ENCODE peak calls at places on chromosomes 11 and 22, in seven cellular contexts. A, I, S, U, W, M and D are unnamed samples.

GRCh38 chr11:6249822-6250555 is 9.6 kb upstream of the CCKBR start:
- DNase-seq in W (peak), M (peak), A (peak), U (peak), S (no peak), I (peak), D (peak)

GRCh38 chr22:50710221-50710620 is 27.8 kb upstream of the ACR start:
- DNase-seq in M (no peak), W (no peak), I (no peak), U (no peak), S (no peak), A (no peak), D (peak)

GRCh38 chr11:46675288-46675851 is 25.0 kb downstream of the ARHGAP1 start:
- DNase-seq in U (no peak), M (peak), A (peak), W (peak), I (peak), S (no peak), D (peak)

GRCh38 chr11:66717925-66718319 is 11.1 kb downstream of the SPTBN2 start:
- DNase-seq in M (peak), S (no peak), I (no peak), U (no peak), W (no peak), A (no peak), D (no peak)

GRCh38 chr22:26377170-26377825 is 51.8 kb upstream of the ASPHD2 start:
- DNase-seq in I (no peak), A (no peak), M (no peak), S (no peak), W (no peak), U (no peak), D (no peak)

GRCh38 chr11:2996976-2997375 is 4.8 kb upstream of the NAP1L4 start:
- DNase-seq in S (no peak), M (no peak), A (no peak), U (no peak), W (no peak), I (no peak), D (no peak)

GRCh38 chr11:120563698-120564572 is 52.4 kb downstream of the GRIK4 start:
- DNase-seq in W (no peak), I (peak), S (peak), M (no peak), A (no peak), U (peak), D (peak)

GRCh38 chr11:13030857-13031256 is 21.7 kb downstream of the RASSF10 start:
- DNase-seq in U (peak), S (no peak), W (peak), M (peak), A (peak), I (no peak), D (peak)

GRCh38 chr11:119787074-119787461 is 58.1 kb upstream of the NECTIN1 start:
- DNase-seq in A (no peak), M (no peak), S (no peak), I (no peak), U (no peak), W (no peak), D (no peak)

GRCh38 chr11:114782650-114783310 is 104.5 kb downstream of the NXPE2 start:
- DNase-seq in U (no peak), I (no peak), W (no peak), M (no peak), A (no peak), S (no peak), D (no peak)

GRCh38 chr11:72848846-72849466 is 34.7 kb downstream of the ATG16L2 start:
- DNase-seq in S (no peak), U (peak), I (peak), W (no peak), A (peak), M (no peak), D (no peak)

GRCh38 chr11:115522302-115522701 is 18.1 kb upstream of the CADM1 start:
- DNase-seq in I (no peak), M (no peak), A (no peak), S (no peak), W (no peak), U (no peak), D (no peak)

GRCh38 chr11:44340656-44341055 is 30.7 kb upstream of the ALX4 start:
- DNase-seq in A (no peak), W (no peak), I (no peak), S (no peak), M (no peak), U (no peak), D (no peak)

GRCh38 chr11:133038850-133039249 is 493.5 kb downstream of the OPCML start:
- DNase-seq in A (no peak), U (no peak), M (no peak), W (no peak), S (no peak), I (no peak), D (no peak)

GRCh38 chr22:19530751-19531150 is 6.5 kb upstream of the CLDN5 start:
- DNase-seq in M (no peak), S (no peak), W (no peak), I (no peak), A (no peak), U (no peak), D (no peak)

GRCh38 chr11:59174664-59175033 is 2.7 kb downstream of the DTX4 start:
- DNase-seq in U (no peak), M (no peak), W (peak), S (no peak), I (no peak), A (peak), D (no peak)

GRCh38 chr22:42883970-42884369 is 26.9 kb upstream of the ARFGAP3 start:
- DNase-seq in I (no peak), U (no peak), A (no peak), W (no peak), M (no peak), S (no peak), D (no peak)

GRCh38 chr11:75431533-75432525 is 1.2 kb downstream of the KLHL35 start:
- DNase-seq in A (no peak), W (no peak), I (no peak), S (no peak), U (no peak), M (peak), D (no peak)

GRCh38 chr11:117189191-117189940 is 9.8 kb upstream of the TAGLN start:
- DNase-seq in U (no peak), S (no peak), A (no peak), W (no peak), M (peak), I (no peak), D (no peak)

GRCh38 chr11:116719102-116719501 is 53.7 kb downstream of the BUD13 start:
- DNase-seq in U (no peak), I (no peak), W (no peak), A (no peak), S (no peak), M (no peak), D (no peak)

GRCh38 chr22:35930933-35931332 is 97.7 kb downstream of the RBFOX2 start:
- DNase-seq in S (no peak), A (peak), I (peak), M (peak), U (peak), W (no peak), D (no peak)

GRCh38 chr11:128400382-128401203 is 186.8 kb downstream of the ETS1 start:
- DNase-seq in U (no peak), I (peak), A (no peak), S (no peak), M (no peak), W (no peak), D (no peak)

GRCh38 chr11:31910950-31911576 is 99.9 kb upstream of the PAX6 start:
- DNase-seq in U (no peak), W (no peak), I (no peak), M (no peak), A (no peak), S (no peak), D (no peak)

GRCh38 chr11:31919175-31919574 is 108.1 kb upstream of the PAX6 start:
- DNase-seq in W (no peak), S (no peak), I (no peak), U (no peak), M (no peak), A (no peak), D (no peak)

GRCh38 chr11:31913985-31914384 is 102.9 kb upstream of the PAX6 start:
- DNase-seq in M (no peak), S (no peak), I (no peak), W (no peak), U (no peak), A (no peak), D (no peak)

GRCh38 chr11:31912808-31913207 is 101.7 kb upstream of the PAX6 start:
- DNase-seq in M (no peak), A (no peak), W (no peak), I (peak), U (no peak), S (no peak), D (no peak)

GRCh38 chr11:31915867-31916266 is 104.7 kb upstream of the PAX6 start:
- DNase-seq in M (no peak), W (no peak), A (no peak), S (no peak), U (no peak), I (no peak), D (no peak)
- TF ChIP-seq CTCF in M (no peak), W (no peak), A (no peak), S (no peak), U (no peak), I (no peak), D (no peak)

GRCh38 chr11:111421251-111421650 is 42.2 kb upstream of the POU2AF1 start:
- DNase-seq in S (no peak), A (no peak), M (no peak), W (no peak), I (no peak), U (no peak), D (no peak)

GRCh38 chr11:111426615-111427014 is 47.5 kb upstream of the POU2AF1 start:
- DNase-seq in A (peak), I (no peak), S (no peak), M (no peak), U (no peak), W (no peak), D (no peak)

GRCh38 chr11:111419641-111420327 is 40.7 kb upstream of the POU2AF1 start:
- DNase-seq in A (peak), I (no peak), W (no peak), M (peak), S (no peak), U (no peak), D (no peak)

GRCh38 chr11:111422494-111423249 is 43.6 kb upstream of the POU2AF1 start:
- DNase-seq in U (peak), W (peak), I (peak), S (peak), A (peak), M (peak), D (peak)

GRCh38 chr11:111423250-111423615 is 44.2 kb upstream of the POU2AF1 start:
- DNase-seq in S (no peak), M (no peak), A (no peak), U (no peak), W (no peak), I (no peak), D (no peak)
- TF ChIP-seq CTCF in S (no peak), M (no peak), A (no peak), U (no peak), W (no peak), I (no peak), D (no peak)

DNA sequence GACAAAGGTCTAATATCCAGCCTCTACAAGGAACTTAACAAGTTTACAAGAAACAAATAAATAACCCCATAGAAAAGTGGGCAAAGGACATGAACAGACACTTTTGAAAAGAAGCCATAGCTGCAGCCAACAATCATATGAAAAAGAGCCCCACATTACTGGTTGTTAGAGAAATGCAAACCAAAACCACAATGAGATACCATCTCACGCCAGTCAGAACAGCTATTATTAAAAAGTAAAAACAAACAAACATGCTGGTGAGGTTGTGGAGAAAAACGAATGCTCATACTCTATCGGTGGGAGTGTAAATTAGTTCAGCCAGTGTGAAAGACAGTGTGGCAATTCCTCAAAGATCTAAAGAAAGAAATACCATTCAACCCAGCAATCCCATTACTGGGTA is 5.6 kb upstream of the SLC22A25 start:
- DNase-seq in A (no peak), S (no peak), I (no peak), U (no peak), W (no peak), M (no peak), D (no peak)
- TF ChIP-seq CTCF in A (no peak), S (no peak), I (no peak), U (no peak), W (no peak), M (no peak), D (no peak)

DNA sequence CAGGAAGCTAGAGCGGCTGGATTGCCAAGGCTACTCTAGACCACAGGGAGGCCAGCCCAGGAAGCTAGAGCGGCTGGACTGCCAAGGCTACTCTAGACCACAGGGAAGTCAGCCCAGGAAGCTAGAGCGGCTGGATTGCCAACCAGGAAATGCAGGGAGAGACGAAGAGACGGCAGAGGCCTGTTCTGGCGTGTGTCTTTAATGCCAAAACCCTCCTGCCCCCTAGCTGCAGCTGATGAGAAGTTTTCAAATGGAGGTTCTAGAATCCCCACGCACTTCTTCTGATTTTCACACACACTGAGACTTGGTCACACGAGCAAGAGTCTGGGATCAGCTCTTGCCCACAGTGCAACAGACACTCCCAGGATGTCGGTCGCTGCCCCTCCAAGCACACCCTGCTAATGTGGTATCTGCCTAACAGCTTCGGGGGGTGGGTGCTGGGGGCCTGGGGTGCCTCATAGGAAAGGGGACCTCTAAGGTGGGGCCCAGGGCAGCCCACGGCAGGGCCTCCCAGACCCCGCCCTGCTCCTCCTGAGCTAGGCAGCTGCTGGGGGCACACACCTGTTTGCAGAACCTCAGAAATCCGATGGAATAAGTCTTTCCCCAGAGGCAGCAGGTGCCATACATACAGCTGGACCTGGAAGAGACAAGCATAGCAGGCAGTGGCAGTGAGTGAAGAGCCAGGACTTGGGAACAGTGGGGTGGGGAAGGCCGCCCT is 28.5 kb downstream of the MAFF start:
- DNase-seq in M (peak), I (peak), U (peak), W (no peak), S (no peak), A (peak), D (peak)
- TF ChIP-seq CTCF in M (peak), I (no peak), U (peak), W (peak), S (peak), A (peak), D (peak)

GRCh38 chr22:45420011-45420410 is 6.5 kb downstream of the RIBC2 start:
- DNase-seq in S (no peak), A (no peak), W (no peak), I (no peak), U (no peak), M (no peak), D (no peak)

GRCh38 chr22:45420539-45420938 is 7.0 kb downstream of the RIBC2 start:
- DNase-seq in U (no peak), M (no peak), A (no peak), S (no peak), I (no peak), W (no peak), D (no peak)

GRCh38 chr22:45421349-45422057 is 8.0 kb downstream of the RIBC2 start:
- DNase-seq in W (peak), U (no peak), M (no peak), S (no peak), A (no peak), I (no peak), D (no peak)

GRCh38 chr22:45418056-45418769 is 4.7 kb downstream of the RIBC2 start:
- DNase-seq in W (no peak), U (no peak), A (no peak), S (no peak), M (no peak), I (no peak), D (no peak)

GRCh38 chr22:45418770-45419138 is 5.3 kb downstream of the RIBC2 start:
- DNase-seq in I (no peak), U (no peak), A (no peak), M (no peak), W (no peak), S (no peak), D (no peak)
- TF ChIP-seq CTCF in I (no peak), U (no peak), A (no peak), M (no peak), W (no peak), S (no peak), D (no peak)

DNA sequence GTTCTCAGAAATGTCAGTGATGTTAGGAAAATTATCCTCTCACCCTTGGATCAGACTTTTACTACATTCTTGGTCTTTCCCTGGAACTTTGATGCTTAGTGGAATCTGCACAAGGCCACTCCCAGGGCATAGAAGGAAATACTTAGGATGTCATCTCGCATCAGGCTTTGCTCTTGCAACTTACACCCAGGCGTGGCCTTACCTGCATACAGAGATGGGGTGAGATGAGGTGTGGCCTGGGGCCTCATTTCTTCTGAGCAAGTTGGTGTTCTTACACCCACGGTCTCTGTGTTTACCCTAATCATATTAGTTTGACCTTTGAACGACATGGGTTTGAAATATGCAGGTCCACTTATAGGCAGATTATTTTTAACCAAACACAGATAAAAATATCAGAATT is 19.0 kb upstream of the OR52K2 start:
- DNase-seq in M (no peak), A (no peak), I (no peak), U (no peak), W (no peak), S (no peak), D (no peak)
- TF ChIP-seq CTCF in M (no peak), A (no peak), I (no peak), U (no peak), W (no peak), S (no peak), D (no peak)

GRCh38 chr11:70672991-70673670 is 274.8 kb downstream of the CTTN start:
- DNase-seq in S (no peak), A (no peak), M (no peak), W (no peak), I (no peak), U (no peak), D (no peak)
- TF ChIP-seq CTCF in S (no peak), A (no peak), M (no peak), W (no peak), I (no peak), U (no peak), D (no peak)

GRCh38 chr11:77619576-77620198 is 17.9 kb downstream of the CLNS1A start:
- DNase-seq in A (peak), S (peak), I (peak), U (peak), W (no peak), M (peak), D (no peak)
- TF ChIP-seq CTCF in A (peak), S (peak), I (peak), U (peak), W (peak), M (peak), D (peak)

DNA sequence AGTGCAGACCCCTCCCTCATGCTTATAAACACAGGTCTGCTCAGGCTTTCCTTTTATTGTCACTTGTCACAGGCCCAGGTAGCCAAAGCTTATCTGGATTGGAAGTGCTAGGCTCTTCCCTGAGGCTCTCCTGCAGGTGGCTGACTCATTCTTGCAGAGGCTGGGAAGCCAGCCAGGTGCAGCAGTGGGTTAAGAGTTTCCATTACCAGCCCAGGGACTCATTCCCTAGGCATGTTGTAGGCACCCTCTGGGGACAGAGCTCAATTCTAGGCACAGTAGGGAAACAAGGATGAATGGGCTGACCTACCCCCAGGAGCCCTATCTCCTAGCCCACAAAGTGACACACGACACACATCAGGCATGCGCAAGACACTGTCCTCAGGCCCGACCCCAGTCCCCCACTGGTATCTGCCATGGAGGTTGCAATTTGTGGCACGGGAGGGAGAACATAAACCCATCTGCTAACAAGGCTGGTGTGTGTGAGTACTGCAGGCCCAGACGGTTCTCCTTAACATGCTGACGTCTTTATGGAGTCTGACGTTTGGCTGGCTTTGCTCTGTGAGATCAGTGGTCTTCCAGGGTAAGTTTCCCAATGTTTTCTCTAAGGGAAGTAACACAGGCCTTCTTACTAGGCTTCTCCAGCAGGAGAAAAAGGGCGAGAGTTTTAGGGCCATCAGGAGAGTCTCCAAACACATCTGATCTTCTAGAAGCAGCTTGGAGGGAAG is 94.2 kb downstream of the ABTB2 start:
- DNase-seq in S (no peak), W (peak), U (peak), A (peak), M (peak), I (peak), D (peak)
- TF ChIP-seq CTCF in S (no peak), W (no peak), U (no peak), A (no peak), M (peak), I (no peak), D (no peak)

GRCh38 chr11:11519184-11519583 is 102.6 kb downstream of the GALNT18 start:
- DNase-seq in W (no peak), I (no peak), M (no peak), U (peak), S (no peak), A (peak), D (no peak)
- TF ChIP-seq CTCF in W (no peak), I (no peak), M (no peak), U (peak), S (no peak), A (no peak), D (peak)